ENCODE peak calls at places on chromosomes 5 and 9, in four cellular contexts. One of them, this sample, is unnamed.

GRCh38 chr9:84791608-84792007 is 122.1 kb downstream of the NTRK2 start:
- DNase-seq in HepG2: no peak
- DNase-seq in K562: no peak
- DNase-seq in GM12878: no peak
- DNase-seq in this sample: no peak

GRCh38 chr9:11962327-11962726 is 730.9 kb upstream of the TYRP1 start:
- DNase-seq in HepG2: no peak
- DNase-seq in K562: no peak
- DNase-seq in GM12878: no peak
- DNase-seq in this sample: no peak

GRCh38 chr5:98248949-98249348 is 524.5 kb upstream of the RGMB start:
- DNase-seq in K562: no peak
- DNase-seq in HepG2: no peak
- DNase-seq in GM12878: no peak
- DNase-seq in this sample: no peak

GRCh38 chr5:18216729-18217128 is 582.5 kb downstream of the TAF11L14 start:
- DNase-seq in HepG2: no peak
- DNase-seq in GM12878: no peak
- DNase-seq in K562: no peak
- DNase-seq in this sample: no peak

GRCh38 chr5:34499001-34499734 is 157.0 kb upstream of the RAI14 start:
- DNase-seq in K562: no peak
- DNase-seq in GM12878: peak
- DNase-seq in HepG2: no peak
- DNase-seq in this sample: peak

GRCh38 chr5:65955746-65956145 is 29.4 kb downstream of the ERBIN start:
- DNase-seq in HepG2: no peak
- DNase-seq in GM12878: no peak
- DNase-seq in K562: no peak
- DNase-seq in this sample: no peak

GRCh38 chr9:115226152-115226551 is 108.2 kb upstream of the TNC start:
- DNase-seq in K562: no peak
- DNase-seq in HepG2: no peak
- DNase-seq in GM12878: no peak
- DNase-seq in this sample: no peak

GRCh38 chr5:3373391-3373790 is 222.2 kb upstream of the IRX1 start:
- DNase-seq in GM12878: no peak
- DNase-seq in K562: no peak
- DNase-seq in HepG2: no peak
- DNase-seq in this sample: no peak

GRCh38 chr5:143648696-143649095 is 163.3 kb upstream of the HMHB1 start:
- DNase-seq in GM12878: no peak
- DNase-seq in K562: peak
- DNase-seq in HepG2: no peak
- DNase-seq in this sample: peak

GRCh38 chr9:105244996-105245719 is 707 bp downstream of the SLC44A1 start:
- DNase-seq in K562: no peak
- DNase-seq in HepG2: no peak
- DNase-seq in GM12878: no peak
- DNase-seq in this sample: peak

GRCh38 chr5:64518784-64519183 is 13.0 kb downstream of the RGS7BP start:
- DNase-seq in K562: no peak
- DNase-seq in GM12878: no peak
- DNase-seq in HepG2: no peak
- DNase-seq in this sample: no peak

GRCh38 chr5:27494845-27495244 is 456.5 kb upstream of the CDH9 start:
- DNase-seq in K562: no peak
- DNase-seq in GM12878: no peak
- DNase-seq in HepG2: no peak
- DNase-seq in this sample: no peak

GRCh38 chr5:80885698-80886000 is 74.5 kb upstream of the RASGRF2 start:
- DNase-seq in K562: no peak
- DNase-seq in HepG2: peak
- DNase-seq in GM12878: no peak
- DNase-seq in this sample: no peak

GRCh38 chr9:134010310-134010709 is 15.0 kb upstream of the BRD3OS start:
- DNase-seq in GM12878: no peak
- DNase-seq in HepG2: no peak
- DNase-seq in K562: no peak
- DNase-seq in this sample: no peak

GRCh38 chr5:64292611-64293215 is 127.1 kb downstream of the RNF180 start:
- DNase-seq in HepG2: no peak
- DNase-seq in K562: no peak
- DNase-seq in GM12878: no peak
- DNase-seq in this sample: no peak

GRCh38 chr5:172450861-172451695 is 3.2 kb downstream of the SH3PXD2B start:
- DNase-seq in HepG2: no peak
- DNase-seq in GM12878: no peak
- DNase-seq in K562: peak
- DNase-seq in this sample: peak

GRCh38 chr5:173764321-173765029 is 123.7 kb upstream of the CPEB4 start:
- DNase-seq in GM12878: no peak
- DNase-seq in HepG2: peak
- DNase-seq in K562: peak
- DNase-seq in this sample: peak

GRCh38 chr5:5886812-5887486 is 464.5 kb downstream of the ICE1 start:
- DNase-seq in GM12878: no peak
- DNase-seq in K562: peak
- DNase-seq in HepG2: peak
- DNase-seq in this sample: peak

GRCh38 chr9:88532320-88532719 is 2.7 kb upstream of the NXNL2 start:
- DNase-seq in HepG2: no peak
- DNase-seq in GM12878: no peak
- DNase-seq in K562: no peak
- DNase-seq in this sample: peak

GRCh38 chr5:568809-569208 is 43.3 kb upstream of the CEP72 start:
- DNase-seq in HepG2: no peak
- DNase-seq in GM12878: no peak
- DNase-seq in K562: no peak
- DNase-seq in this sample: no peak

DNA sequence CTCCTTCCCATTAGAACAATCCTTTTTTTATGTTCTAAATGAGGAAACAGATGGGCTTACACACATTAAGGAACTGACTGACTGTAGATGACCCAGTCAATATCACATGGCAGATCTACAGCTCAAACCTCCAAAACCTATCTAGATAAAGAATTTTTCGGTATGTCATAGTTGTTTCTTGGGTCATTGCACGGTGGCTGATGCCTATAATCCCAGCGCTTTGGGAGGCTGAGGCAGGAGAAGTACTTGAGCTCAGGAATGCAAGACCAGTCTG is 7.1 kb downstream of the CSNK1A1 start:
- DNase-seq in K562: no peak
- DNase-seq in GM12878: no peak
- DNase-seq in HepG2: no peak
- DNase-seq in this sample: no peak
- H3K27ac ChIP-seq in K562: peak
- H3K27ac ChIP-seq in GM12878: no peak
- H3K27ac ChIP-seq in HepG2: no peak
- H3K27ac ChIP-seq in this sample: no peak

DNA sequence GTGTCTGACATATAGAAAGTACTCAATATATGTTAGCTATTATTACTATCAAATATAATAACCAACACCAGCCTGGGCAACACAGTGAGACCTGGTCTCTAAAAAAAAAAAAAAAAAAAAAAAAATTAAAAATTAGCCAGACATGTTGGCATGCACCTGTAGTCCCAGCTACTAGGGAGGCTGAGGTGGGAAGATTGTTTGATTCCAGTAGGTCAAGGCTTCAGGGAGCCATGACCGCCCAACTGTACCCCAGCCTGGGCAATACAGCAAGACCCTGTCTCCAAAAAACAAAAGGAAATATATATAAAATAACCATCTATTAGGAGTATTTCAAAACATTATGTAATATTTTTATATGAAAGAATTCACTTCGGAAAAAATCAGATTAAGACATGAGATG is 40.6 kb downstream of the CLINT1 start:
- DNase-seq in HepG2: no peak
- DNase-seq in K562: no peak
- DNase-seq in GM12878: no peak
- DNase-seq in this sample: no peak
- TF ChIP-seq POLR2A in HepG2: no peak
- TF ChIP-seq POLR2A in K562: no peak
- TF ChIP-seq POLR2A in GM12878: no peak
- TF ChIP-seq POLR2A in this sample: no peak

GRCh38 chr9:124285903-124286291 is 28.1 kb downstream of the NEK6 start:
- DNase-seq in HepG2: no peak
- DNase-seq in GM12878: peak
- DNase-seq in K562: peak
- DNase-seq in this sample: peak
- TF ChIP-seq HDAC2 in HepG2: no peak
- TF ChIP-seq HDAC2 in GM12878: no peak
- TF ChIP-seq HDAC2 in K562: no peak
- TF ChIP-seq HDAC2 in this sample: no peak

GRCh38 chr5:113166710-113167366 is 190.2 kb downstream of the DCP2 start:
- DNase-seq in HepG2: peak
- DNase-seq in K562: no peak
- DNase-seq in GM12878: no peak
- DNase-seq in this sample: peak
- H3K27ac ChIP-seq in HepG2: no peak
- H3K27ac ChIP-seq in K562: no peak
- H3K27ac ChIP-seq in GM12878: no peak
- H3K27ac ChIP-seq in this sample: no peak

DNA sequence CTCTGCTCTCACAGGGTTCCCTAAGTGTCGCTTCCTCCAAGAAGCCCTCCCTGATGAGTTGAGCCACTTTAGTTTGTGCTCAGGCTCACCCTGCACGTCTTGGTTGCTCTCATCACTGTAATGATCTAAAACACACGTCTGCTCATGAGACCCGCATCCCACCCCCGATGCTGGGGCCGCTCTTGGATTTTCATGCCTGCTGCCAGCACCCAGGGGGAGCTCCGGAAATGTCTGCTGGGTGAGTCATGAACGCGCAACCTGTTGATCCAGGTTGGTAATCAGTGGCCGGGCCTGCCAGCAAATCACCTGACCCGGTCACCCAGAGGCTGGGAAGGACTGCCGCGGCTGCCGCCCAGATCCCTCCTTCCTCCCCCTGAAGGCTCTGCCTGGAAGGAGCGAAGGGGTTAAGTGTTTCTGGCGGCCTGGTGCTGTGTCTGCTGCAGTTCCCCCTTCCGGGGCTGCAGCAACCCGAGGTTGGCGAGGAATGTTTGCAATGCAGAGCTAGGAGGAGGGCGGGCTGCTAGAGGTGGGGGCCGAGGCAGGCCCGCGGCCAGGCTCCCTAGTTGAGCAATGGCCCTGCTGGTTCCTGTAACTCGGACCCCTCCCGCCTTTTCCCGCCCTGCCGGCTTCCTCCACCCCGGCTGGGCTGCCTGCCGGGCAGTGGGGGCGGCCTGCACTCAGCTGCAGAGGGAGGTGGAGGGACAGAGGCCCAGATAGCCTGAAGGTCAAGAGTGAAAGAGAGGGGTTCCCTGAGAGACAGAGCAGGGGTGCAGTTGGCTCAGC is 156.1 kb upstream of the IER5L start:
- DNase-seq in HepG2: peak
- DNase-seq in GM12878: no peak
- DNase-seq in K562: peak
- DNase-seq in this sample: peak
- TF ChIP-seq POLR2A in HepG2: no peak
- TF ChIP-seq POLR2A in GM12878: no peak
- TF ChIP-seq POLR2A in K562: no peak
- TF ChIP-seq POLR2A in this sample: peak

GRCh38 chr9:117703538-117703937 is 665 bp upstream of the TLR4 start:
- DNase-seq in HepG2: no peak
- DNase-seq in K562: no peak
- DNase-seq in GM12878: no peak
- DNase-seq in this sample: no peak

GRCh38 chr9:117704597-117704996 is 394 bp downstream of the TLR4 start:
- DNase-seq in K562: no peak
- DNase-seq in GM12878: no peak
- DNase-seq in HepG2: no peak
- DNase-seq in this sample: no peak

GRCh38 chr9:117706421-117707150 is 2.4 kb downstream of the TLR4 start:
- DNase-seq in GM12878: no peak
- DNase-seq in K562: no peak
- DNase-seq in HepG2: no peak
- DNase-seq in this sample: no peak

GRCh38 chr9:117705386-117705785 is 1.2 kb downstream of the TLR4 start:
- DNase-seq in K562: no peak
- DNase-seq in GM12878: no peak
- DNase-seq in HepG2: no peak
- DNase-seq in this sample: no peak

GRCh38 chr9:117704024-117704575 is at the start of gene TLR4:
- DNase-seq in GM12878: peak
- DNase-seq in K562: no peak
- DNase-seq in HepG2: no peak
- DNase-seq in this sample: no peak
- TF ChIP-seq HDAC2 in GM12878: no peak
- TF ChIP-seq HDAC2 in K562: no peak
- TF ChIP-seq HDAC2 in HepG2: no peak
- TF ChIP-seq HDAC2 in this sample: no peak

GRCh38 chr5:96125335-96125891 is 163.8 kb upstream of the ELL2 start:
- DNase-seq in GM12878: no peak
- DNase-seq in K562: no peak
- DNase-seq in HepG2: peak
- DNase-seq in this sample: no peak

GRCh38 chr5:96127538-96127937 is 165.9 kb upstream of the ELL2 start:
- DNase-seq in GM12878: no peak
- DNase-seq in HepG2: no peak
- DNase-seq in K562: no peak
- DNase-seq in this sample: no peak

GRCh38 chr5:96123418-96123817 is 161.8 kb upstream of the ELL2 start:
- DNase-seq in K562: no peak
- DNase-seq in GM12878: no peak
- DNase-seq in HepG2: peak
- DNase-seq in this sample: no peak

GRCh38 chr5:96121362-96121761 is 159.7 kb upstream of the ELL2 start:
- DNase-seq in HepG2: no peak
- DNase-seq in GM12878: no peak
- DNase-seq in K562: no peak
- DNase-seq in this sample: no peak

GRCh38 chr5:96124589-96124988 is 162.9 kb upstream of the ELL2 start:
- DNase-seq in K562: no peak
- DNase-seq in GM12878: no peak
- DNase-seq in HepG2: no peak
- DNase-seq in this sample: no peak
- H3K27ac ChIP-seq in K562: no peak
- H3K27ac ChIP-seq in GM12878: no peak
- H3K27ac ChIP-seq in HepG2: peak
- H3K27ac ChIP-seq in this sample: no peak

This sample was measured in A549.